ENCODE peak calls at places on chromosomes 7 and 10, in six cellular contexts. D is AG04450, T is cardiac fibroblast, K is mesendoderm, W is AG09309, F is epithelial cell of esophagus. G is an unnamed sample.

GRCh38 chr7:16630654-16631053 is 14.9 kb downstream of the ANKMY2 start:
- DNase-seq in D (no peak), T (no peak), K (peak; percentile 59), W (no peak), F (no peak), G (no peak)

GRCh38 chr10:9848278-9848677 is 1169.4 kb upstream of the CELF2 start:
- DNase-seq in D (no peak), T (no peak), K (no peak), W (no peak), F (no peak), G (no peak)

GRCh38 chr7:38542156-38542555 is 89.0 kb downstream of the AMPH start:
- DNase-seq in D (peak; percentile 38), T (no peak), K (no peak), W (peak; percentile 42), F (no peak), G (no peak)

GRCh38 chr7:13946181-13946580 is 43.3 kb downstream of the ETV1 start:
- DNase-seq in D (peak; percentile 29), T (peak; percentile 57), K (no peak), W (peak; percentile 21), F (no peak), G (peak; percentile 23)

GRCh38 chr7:773622-773915 is 46.5 kb upstream of the PRKAR1B start:
- DNase-seq in D (no peak), T (no peak), K (no peak), W (no peak), F (no peak), G (no peak)

GRCh38 chr10:94673614-94674321 is 9.8 kb upstream of the CYP2C18 start:
- DNase-seq in D (no peak), T (peak; percentile 4), K (peak; percentile 60), W (no peak), F (peak; percentile 46), G (no peak)

GRCh38 chr7:27917774-27918314 is 177.9 kb downstream of the TAX1BP1 start:
- DNase-seq in D (no peak), T (peak; percentile 70), K (no peak), W (peak; percentile 10), F (peak; percentile 68), G (no peak)

GRCh38 chr10:58189269-58189668 is 78.4 kb downstream of the IPMK start:
- DNase-seq in D (peak; percentile 37), T (peak; percentile 17), K (no peak), W (peak; percentile 8), F (peak; percentile 68), G (peak; percentile 53)

GRCh38 chr10:84826704-84827103 is 498.3 kb downstream of the CCSER2 start:
- DNase-seq in D (no peak), T (no peak), K (peak; percentile 77), W (no peak), F (no peak), G (no peak)

GRCh38 chr10:122120008-122120744 is 131.2 kb downstream of the TACC2 start:
- DNase-seq in D (no peak), T (no peak), K (no peak), W (no peak), F (no peak), G (no peak)

GRCh38 chr7:159066816-159067601 is 77.7 kb downstream of the VIPR2 start:
- DNase-seq in D (no peak), T (no peak), K (no peak), W (no peak), F (no peak), G (no peak)

GRCh38 chr7:112252691-112253090 is 46.2 kb downstream of the ZNF277 start:
- DNase-seq in D (no peak), T (no peak), K (peak; percentile 64), W (no peak), F (no peak), G (no peak)

GRCh38 chr10:43055217-43055616 is 21.7 kb upstream of the RET start:
- DNase-seq in D (no peak), T (no peak), K (no peak), W (no peak), F (no peak), G (no peak)

GRCh38 chr7:36986429-36987362 is 262.4 kb upstream of the AOAH start:
- DNase-seq in D (peak; percentile 8), T (peak; percentile 53), K (peak; percentile 95), W (no peak), F (peak; percentile 48), G (no peak)

GRCh38 chr7:132225216-132226030 is 350.8 kb downstream of the PLXNA4 start:
- DNase-seq in D (no peak), T (no peak), K (no peak), W (no peak), F (no peak), G (no peak)

GRCh38 chr10:95254629-95255028 is 36.2 kb downstream of the PDLIM1 start:
- DNase-seq in D (no peak), T (no peak), K (no peak), W (no peak), F (no peak), G (no peak)

GRCh38 chr10:103723557-103723956 is 131.8 kb downstream of the SH3PXD2A start:
- DNase-seq in D (no peak), T (no peak), K (no peak), W (no peak), F (no peak), G (no peak)

GRCh38 chr10:126872768-126873167 is 32.5 kb upstream of the DOCK1 start:
- DNase-seq in D (no peak), T (peak; percentile 9), K (peak; percentile 68), W (no peak), F (no peak), G (no peak)

DNA sequence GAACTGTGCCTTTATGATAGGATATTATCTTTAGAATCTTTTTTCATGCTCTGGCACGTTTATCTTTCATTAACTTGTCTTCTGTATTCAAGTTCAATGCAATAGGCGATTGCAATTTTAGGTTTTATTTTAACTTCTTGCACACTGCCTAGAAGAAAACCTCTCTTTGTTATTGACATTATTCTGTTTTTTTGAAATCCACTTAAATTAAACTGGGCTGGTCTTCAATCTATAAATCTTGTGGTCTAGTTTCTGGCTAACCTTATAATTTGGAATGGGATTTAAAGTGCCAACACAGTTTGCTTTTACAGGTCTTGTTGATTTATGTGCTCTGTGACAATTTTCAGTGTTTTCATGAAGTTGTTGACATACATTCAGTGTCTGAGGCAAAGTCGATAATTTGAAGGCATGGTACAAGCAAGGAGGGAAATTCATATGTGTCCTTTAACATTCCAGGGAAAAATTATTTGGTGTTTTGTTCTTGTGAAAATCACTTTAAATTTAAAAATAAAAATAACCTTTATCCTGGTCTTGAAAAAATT is 240.9 kb downstream of the KIAA1217 start:
- DNase-seq in D (no peak), T (no peak), K (no peak), W (no peak), F (no peak), G (no peak)
- H3K4me3 ChIP-seq in D (peak overlapping the region; percentile 26), T (no peak overlapping the region), K (no peak overlapping the region), W (peak overlapping the region; percentile 25), F (no peak overlapping the region), G (peak overlapping the region; percentile 4)

GRCh38 chr7:6536262-6536770 is 14.9 kb downstream of the GRID2IP start:
- DNase-seq in D (no peak), T (no peak), K (no peak), W (no peak), F (no peak), G (no peak)
- H3K4me3 ChIP-seq in D (no peak overlapping the region), T (peak overlapping the region; percentile 26), K (peak overlapping the region; percentile 38), W (no peak overlapping the region), F (no peak overlapping the region), G (peak overlapping the region; percentile 34)

GRCh38 chr7:21167942-21168341 is 259.9 kb upstream of the SP4 start:
- DNase-seq in D (no peak), T (no peak), K (no peak), W (no peak), F (no peak), G (no peak)
- H3K4me3 ChIP-seq in D (no peak overlapping the region), T (no peak overlapping the region), K (no peak overlapping the region), W (no peak overlapping the region), F (no peak overlapping the region), G (no peak overlapping the region)

GRCh38 chr7:7351156-7351555 is 168.8 kb downstream of the C1GALT1 start:
- DNase-seq in D (no peak), T (no peak), K (no peak), W (no peak), F (no peak), G (no peak)
- H3K4me3 ChIP-seq in D (no peak overlapping the region), T (no peak overlapping the region), K (no peak overlapping the region), W (no peak overlapping the region), F (no peak overlapping the region), G (no peak overlapping the region)

DNA sequence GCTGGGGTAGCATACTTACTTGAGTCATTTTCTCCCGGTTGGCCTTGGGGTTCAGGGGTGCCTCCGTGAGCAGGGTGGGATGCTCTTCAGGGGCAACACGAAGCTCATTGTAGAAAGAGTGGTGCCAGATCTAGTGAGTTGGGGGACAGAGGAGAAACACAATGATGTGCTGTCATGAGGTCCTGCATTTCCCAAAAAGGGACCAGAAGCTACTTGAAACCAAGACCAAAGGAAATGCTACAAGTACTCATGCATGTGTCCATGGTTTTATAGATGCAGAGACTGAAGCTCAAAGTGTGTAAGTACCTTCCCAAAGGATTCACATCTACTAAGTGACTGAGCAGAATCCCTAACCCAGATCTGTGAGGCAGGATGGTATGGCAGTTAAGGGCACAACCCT is 8.8 kb downstream of the ACTA2 start:
- DNase-seq in D (no peak), T (no peak), K (no peak), W (no peak), F (no peak), G (no peak)
- H3K4me3 ChIP-seq in D (no peak overlapping the region), T (no peak overlapping the region), K (no peak overlapping the region), W (no peak overlapping the region), F (no peak overlapping the region), G (no peak overlapping the region)

G was measured in skeletal muscle cell.